ENCODE peak calls at places on chromosomes 4 and X, in eight cellular contexts. One of them, this sample, is unnamed.

GRCh38 chrX:10974920-10975319 is 136.2 kb upstream of the HCCS start:
- DNase-seq in left cardiac atrium: no peak
- DNase-seq in RCC 7860: no peak
- DNase-seq in T-helper 1 cell: no peak
- DNase-seq in RPMI7951: no peak
- DNase-seq in hypothalamus: no peak
- DNase-seq in glutamatergic neuron: no peak
- DNase-seq in GM20000: no peak
- DNase-seq in this sample: no peak

GRCh38 chrX:13703135-13703534 is 14.2 kb downstream of the RAB9A start:
- DNase-seq in T-helper 1 cell: no peak
- DNase-seq in GM20000: no peak
- DNase-seq in RPMI7951: no peak
- DNase-seq in RCC 7860: no peak
- DNase-seq in left cardiac atrium: no peak
- DNase-seq in hypothalamus: no peak
- DNase-seq in glutamatergic neuron: no peak
- DNase-seq in this sample: no peak

GRCh38 chr4:36043241-36043640 is 201.1 kb downstream of the ARAP2 start:
- DNase-seq in glutamatergic neuron: no peak
- DNase-seq in RPMI7951: no peak
- DNase-seq in hypothalamus: no peak
- DNase-seq in RCC 7860: no peak
- DNase-seq in T-helper 1 cell: no peak
- DNase-seq in left cardiac atrium: no peak
- DNase-seq in GM20000: no peak
- DNase-seq in this sample: no peak

GRCh38 chr4:112426416-112426815 is 89.6 kb downstream of the NEUROG2 start:
- DNase-seq in GM20000: no peak
- DNase-seq in glutamatergic neuron: no peak
- DNase-seq in left cardiac atrium: no peak
- DNase-seq in RPMI7951: no peak
- DNase-seq in RCC 7860: no peak
- DNase-seq in hypothalamus: no peak
- DNase-seq in T-helper 1 cell: no peak
- DNase-seq in this sample: no peak

GRCh38 chrX:24899391-24899790 is 116.4 kb downstream of the ARX start:
- DNase-seq in RCC 7860: no peak
- DNase-seq in GM20000: no peak
- DNase-seq in left cardiac atrium: no peak
- DNase-seq in T-helper 1 cell: no peak
- DNase-seq in RPMI7951: no peak
- DNase-seq in hypothalamus: no peak
- DNase-seq in glutamatergic neuron: no peak
- DNase-seq in this sample: no peak

GRCh38 chr4:133555671-133556070 is 406.6 kb downstream of the PCDH10 start:
- DNase-seq in glutamatergic neuron: no peak
- DNase-seq in RPMI7951: no peak
- DNase-seq in hypothalamus: no peak
- DNase-seq in GM20000: no peak
- DNase-seq in RCC 7860: no peak
- DNase-seq in left cardiac atrium: no peak
- DNase-seq in T-helper 1 cell: no peak
- DNase-seq in this sample: no peak

GRCh38 chr4:173411106-173411703 is 12.3 kb upstream of the SCRG1 start:
- DNase-seq in RPMI7951: no peak
- DNase-seq in T-helper 1 cell: no peak
- DNase-seq in GM20000: no peak
- DNase-seq in RCC 7860: no peak
- DNase-seq in left cardiac atrium: no peak
- DNase-seq in hypothalamus: no peak
- DNase-seq in glutamatergic neuron: no peak
- DNase-seq in this sample: no peak

GRCh38 chr4:30867427-30867826 is 147.3 kb downstream of the PCDH7 start:
- DNase-seq in glutamatergic neuron: no peak
- DNase-seq in GM20000: no peak
- DNase-seq in hypothalamus: no peak
- DNase-seq in T-helper 1 cell: no peak
- DNase-seq in RPMI7951: no peak
- DNase-seq in RCC 7860: no peak
- DNase-seq in left cardiac atrium: no peak
- DNase-seq in this sample: no peak

GRCh38 chrX:41981481-41982013 is 58.2 kb upstream of the CASK start:
- DNase-seq in RPMI7951: peak
- DNase-seq in GM20000: no peak
- DNase-seq in RCC 7860: no peak
- DNase-seq in glutamatergic neuron: no peak
- DNase-seq in hypothalamus: no peak
- DNase-seq in T-helper 1 cell: no peak
- DNase-seq in left cardiac atrium: no peak
- DNase-seq in this sample: no peak

GRCh38 chrX:55135171-55135570 is 46.4 kb downstream of the PAGE2 start:
- DNase-seq in GM20000: no peak
- DNase-seq in T-helper 1 cell: peak
- DNase-seq in left cardiac atrium: peak
- DNase-seq in RPMI7951: peak
- DNase-seq in glutamatergic neuron: peak
- DNase-seq in RCC 7860: peak
- DNase-seq in hypothalamus: peak
- DNase-seq in this sample: no peak

GRCh38 chr4:48360285-48360965 is 19.1 kb downstream of the SLAIN2 start:
- DNase-seq in RPMI7951: peak
- DNase-seq in RCC 7860: no peak
- DNase-seq in left cardiac atrium: no peak
- DNase-seq in glutamatergic neuron: no peak
- DNase-seq in T-helper 1 cell: no peak
- DNase-seq in hypothalamus: no peak
- DNase-seq in GM20000: no peak
- DNase-seq in this sample: no peak

This sample was measured in D721Med.